ENCODE peak calls at places on chromosomes 2 and 18, in five cellular contexts. O, P, R, U and C are unnamed samples.

GRCh38 chr2:240468300-240469238 is 33.1 kb downstream of the GPC1 start:
- DNase-seq in O (no peak), P (peak; percentile 11), R (no peak), U (peak; percentile 13), C (no peak)

GRCh38 chr2:142581491-142581890 is 296.0 kb upstream of the KYNU start:
- DNase-seq in O (no peak), P (no peak), R (no peak), U (no peak), C (no peak)

GRCh38 chr18:40414155-40414754 is 1540.8 kb upstream of the PIK3C3 start:
- DNase-seq in O (no peak), P (no peak), R (no peak), U (no peak), C (no peak)

GRCh38 chr2:199739413-199740110 is 111.4 kb downstream of the FTCDNL1 start:
- DNase-seq in O (peak; percentile 76), P (peak; percentile 60), R (peak; percentile 51), U (peak; percentile 26), C (no peak)

GRCh38 chr2:6421888-6422287 is 443.8 kb downstream of the CMPK2 start:
- DNase-seq in O (no peak), P (no peak), R (no peak), U (no peak), C (no peak)

GRCh38 chr2:4792126-4792525 is 900.1 kb upstream of the SOX11 start:
- DNase-seq in O (no peak), P (no peak), R (no peak), U (no peak), C (no peak)

GRCh38 chr2:56580242-56580641 is 396.5 kb downstream of the CCDC85A start:
- DNase-seq in O (no peak), P (no peak), R (no peak), U (no peak), C (no peak)

GRCh38 chr18:46387426-46388131 is 269.4 kb downstream of the LOXHD1 start:
- DNase-seq in O (no peak), P (no peak), R (no peak), U (peak; percentile 40), C (no peak)

GRCh38 chr2:98252394-98252793 is 93.9 kb upstream of the CNGA3 start:
- DNase-seq in O (no peak), P (no peak), R (no peak), U (no peak), C (no peak)

GRCh38 chr2:23526114-23526513 is 141.1 kb downstream of the KLHL29 start:
- DNase-seq in O (peak; percentile 20), P (no peak), R (no peak), U (no peak), C (no peak)

GRCh38 chr2:159903404-159904126 is 105.6 kb upstream of the CD302 start:
- DNase-seq in O (peak; percentile 50), P (no peak), R (peak; percentile 77), U (peak; percentile 34), C (no peak)

GRCh38 chr18:12011199-12011961 is 30.1 kb downstream of the IMPA2 start:
- DNase-seq in O (no peak), P (no peak), R (no peak), U (no peak), C (no peak)

GRCh38 chr2:234771176-234771575 is 180.6 kb upstream of the SH3BP4 start:
- DNase-seq in O (no peak), P (no peak), R (no peak), U (no peak), C (no peak)

GRCh38 chr2:234773129-234773528 is 178.7 kb upstream of the SH3BP4 start:
- DNase-seq in O (no peak), P (no peak), R (no peak), U (no peak), C (no peak)

GRCh38 chr2:234771985-234772774 is 179.6 kb upstream of the SH3BP4 start:
- DNase-seq in O (no peak), P (no peak), R (no peak), U (no peak), C (no peak)

GRCh38 chr2:234773764-234774409 is 177.9 kb upstream of the SH3BP4 start:
- DNase-seq in O (no peak), P (no peak), R (no peak), U (no peak), C (no peak)

DNA sequence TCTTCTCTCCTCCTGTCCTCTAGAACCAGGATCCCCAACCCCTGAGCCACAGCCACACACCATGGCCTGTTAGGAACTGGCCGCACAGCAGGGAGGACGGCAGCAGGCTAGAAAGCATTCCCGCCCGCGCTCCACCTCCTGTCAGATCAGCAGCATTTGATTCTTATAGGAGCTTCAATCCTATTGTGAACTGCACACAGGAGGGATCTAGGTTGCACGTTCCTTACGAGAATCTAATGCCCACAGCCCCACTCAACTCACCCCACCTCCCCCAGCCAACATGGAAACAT is 179.1 kb upstream of the SH3BP4 start:
- DNase-seq in O (no peak), P (no peak), R (no peak), U (no peak), C (no peak)
- H3K27ac ChIP-seq in O (no peak overlapping the region), P (no peak overlapping the region), R (no peak overlapping the region), U (no peak overlapping the region), C (no peak overlapping the region)

DNA sequence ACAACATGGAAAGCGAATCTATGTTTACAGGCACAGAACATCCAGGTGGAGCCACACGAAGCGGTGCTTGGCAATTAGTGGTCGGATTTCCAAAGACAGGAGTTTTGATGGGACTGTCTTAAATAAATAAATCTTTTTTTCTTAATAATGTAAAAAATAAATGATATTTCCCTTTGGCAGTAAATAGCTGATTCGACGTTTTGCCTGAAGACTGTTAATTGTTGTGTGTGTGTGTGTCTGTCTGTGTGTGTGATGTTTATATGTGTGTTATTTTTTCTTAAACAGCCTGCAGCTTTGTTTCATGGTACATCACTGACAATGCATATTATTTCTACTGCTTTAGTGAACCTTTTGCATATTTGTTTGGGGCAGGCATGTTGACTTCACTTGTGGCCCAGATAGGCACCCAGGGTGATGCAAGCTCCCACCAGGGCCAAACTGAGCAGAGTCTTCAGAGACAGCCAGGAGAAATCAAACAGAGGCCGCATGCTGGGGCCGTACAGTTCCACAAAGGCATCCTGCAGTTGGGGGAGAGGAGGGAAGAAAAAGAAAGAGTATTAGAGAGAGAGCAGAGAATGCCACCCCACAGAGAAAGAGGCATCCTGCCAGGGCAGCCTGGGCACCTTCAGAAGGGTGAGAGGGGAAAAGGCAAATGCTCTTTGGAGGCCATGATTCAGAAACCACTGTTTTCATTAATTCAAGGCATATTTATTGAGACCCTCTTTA is 191.2 kb downstream of the BCL2 start:
- DNase-seq in O (no peak), P (no peak), R (no peak), U (no peak), C (no peak)
- H3K4me3 ChIP-seq in O (no peak overlapping the region), P (no peak overlapping the region), R (no peak overlapping the region), U (no peak overlapping the region), C (no peak overlapping the region)

GRCh38 chr2:128301021-128301420 is 17.6 kb downstream of the HS6ST1 start:
- DNase-seq in O (peak; percentile 53), P (no peak), R (no peak), U (no peak), C (no peak)
- H3K4me1 ChIP-seq in O (peaks cover 8% of the 10 kb centered on the region), P (peaks cover 46% of the 10 kb centered on the region), R (peaks cover 4% of the 10 kb centered on the region), U (peaks cover 41% of the 10 kb centered on the region), C (peaks cover 50% of the 10 kb centered on the region)

DNA sequence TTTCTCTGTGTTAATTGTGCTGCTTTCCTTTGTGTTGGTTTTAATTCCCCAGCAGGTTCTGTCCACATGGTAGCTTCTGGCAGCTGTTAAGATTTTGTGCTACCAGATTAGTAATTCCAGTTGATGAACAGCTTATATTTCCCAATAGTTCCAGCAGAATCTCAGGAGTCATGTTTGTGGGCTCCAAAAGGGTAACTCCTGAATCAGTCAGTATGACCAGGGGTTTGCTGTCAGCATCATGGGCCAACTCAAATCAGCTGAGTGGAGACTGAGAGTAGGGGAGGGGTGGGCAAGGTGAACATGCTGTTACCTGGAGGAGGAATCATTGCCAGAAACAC is 120.2 kb upstream of the CXCR4 start:
- DNase-seq in O (no peak), P (no peak), R (no peak), U (no peak), C (no peak)
- H3K27ac ChIP-seq in O (peak overlapping the region; percentile 63), P (no peak overlapping the region), R (peak overlapping the region; percentile 96), U (peak overlapping the region; percentile 57), C (peak overlapping the region; percentile 39)

DNA sequence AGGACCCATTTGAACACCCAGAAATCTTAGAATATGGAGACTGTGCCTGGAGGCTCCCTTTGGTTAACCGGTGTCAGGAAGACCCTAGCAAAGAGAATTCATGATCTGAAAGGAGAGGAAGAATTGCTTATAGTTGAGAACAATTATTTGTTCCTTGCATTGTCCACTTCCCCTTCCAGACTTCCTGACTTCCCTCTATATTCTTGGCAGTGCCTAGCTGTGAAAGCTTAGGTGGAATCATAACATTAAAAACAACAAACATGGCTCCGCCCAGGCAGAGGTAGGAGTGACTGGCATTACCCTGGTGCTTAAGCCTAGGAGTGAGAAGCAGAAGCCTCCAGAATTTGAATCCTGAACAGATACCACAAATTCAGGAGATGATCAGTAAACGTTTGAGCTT is 1.9 kb downstream of the TTL start:
- DNase-seq in O (no peak), P (no peak), R (peak; percentile 40), U (no peak), C (no peak)
- H3K4me3 ChIP-seq in O (no peak overlapping the region), P (no peak overlapping the region), R (peak overlapping the region; percentile 83), U (no peak overlapping the region), C (no peak overlapping the region)

GRCh38 chr2:96953611-96954489 is 32.5 kb downstream of the FAM178B start:
- DNase-seq in O (peak; percentile 25), P (no peak), R (no peak), U (no peak), C (no peak)

GRCh38 chr2:96952016-96952750 is 34.2 kb downstream of the FAM178B start:
- DNase-seq in O (peak; percentile 44), P (no peak), R (no peak), U (no peak), C (no peak)

GRCh38 chr2:96955694-96956610 is 30.4 kb downstream of the FAM178B start:
- DNase-seq in O (peak; percentile 24), P (no peak), R (no peak), U (no peak), C (no peak)

GRCh38 chr2:96952976-96953610 is 33.3 kb downstream of the FAM178B start:
- DNase-seq in O (peak; percentile 47), P (no peak), R (no peak), U (peak; percentile 52), C (no peak)

DNA sequence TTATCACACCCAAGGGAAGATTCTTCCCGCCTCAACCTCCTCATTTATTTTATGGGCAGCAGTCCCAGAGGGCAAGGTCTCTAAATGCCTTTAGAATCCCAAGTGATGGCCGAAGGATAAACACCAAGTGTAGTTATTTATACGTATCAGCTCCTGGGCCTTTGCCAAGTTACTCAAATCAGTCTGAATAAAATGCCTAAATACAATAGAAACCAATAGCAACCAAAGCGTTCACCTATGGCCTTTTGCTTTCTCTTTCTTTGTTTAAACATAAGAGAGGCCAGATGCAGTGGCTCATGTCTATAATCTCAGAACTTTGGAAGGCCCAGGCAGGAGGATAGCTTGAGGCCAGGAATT is 31.9 kb downstream of the FAM178B start:
- DNase-seq in O (no peak), P (no peak), R (peak; percentile 68), U (no peak), C (no peak)
- H3K4me1 ChIP-seq in O (no peaks in the 10 kb centered on the region), P (peaks cover 22% of the 10 kb centered on the region), R (no peaks in the 10 kb centered on the region), U (peaks cover 19% of the 10 kb centered on the region), C (peaks cover 56% of the 10 kb centered on the region)

GRCh38 chr2:1974391-1974790 is 230.1 kb upstream of the PXDN start:
- DNase-seq in O (no peak), P (no peak), R (no peak), U (no peak), C (no peak)
- H3K27ac ChIP-seq in O (no peak overlapping the region), P (no peak overlapping the region), R (no peak overlapping the region), U (no peak overlapping the region), C (no peak overlapping the region)